ENCODE peak calls at places on chromosomes 5 and 9, in six cellular contexts. L is effector CD8-positive, alpha-beta T cell; F is fibroblast of pulmonary artery; E is heart right ventricle; U is HepG2; C is T-helper 2 cell. Z is an unnamed sample.

GRCh38 chr9:99015448-99015847 is 71.7 kb downstream of the COL15A1 start:
- DNase-seq in L (no peak), F (no peak), E (no peak), U (no peak), C (no peak), Z (no peak)

GRCh38 chr5:17238521-17239041 is 21.1 kb downstream of the BASP1 start:
- DNase-seq in L (no peak), F (peak; percentile 40), E (no peak), U (no peak), C (no peak), Z (peak; percentile 57)

GRCh38 chr9:133973791-133974630 is 18.1 kb downstream of the VAV2 start:
- DNase-seq in L (no peak), F (no peak), E (no peak), U (peak; percentile 63), C (no peak), Z (no peak)

GRCh38 chr5:100905259-100905914 is 2.3 kb upstream of the ST8SIA4 start:
- DNase-seq in L (peak; percentile 1), F (no peak), E (no peak), U (no peak), C (no peak), Z (no peak)

GRCh38 chr5:2207966-2208544 is 325.3 kb upstream of the IRX4 start:
- DNase-seq in L (no peak), F (peak; percentile 1), E (no peak), U (peak; percentile 18), C (no peak), Z (no peak)

GRCh38 chr5:130135506-130135905 is 231.2 kb downstream of the CHSY3 start:
- DNase-seq in L (no peak), F (peak; percentile 92), E (no peak), U (no peak), C (no peak), Z (peak; percentile 79)

GRCh38 chr5:55609413-55609812 is 74.6 kb upstream of the PLPP1 start:
- DNase-seq in L (no peak), F (no peak), E (no peak), U (no peak), C (no peak), Z (no peak)

GRCh38 chr5:171317225-171317624 is 8.2 kb downstream of the TLX3 start:
- DNase-seq in L (no peak), F (no peak), E (no peak), U (no peak), C (no peak), Z (no peak)

GRCh38 chr5:157100140-157100679 is 8.6 kb downstream of the HAVCR2 start:
- DNase-seq in L (no peak), F (peak; percentile 11), E (no peak), U (no peak), C (no peak), Z (peak; percentile 27)